ENCODE peak calls at places on chromosomes 12 and 14, in four cellular contexts. F is OCI-LY7, W is sigmoid colon, E is HCT116. R is an unnamed sample.

GRCh38 chr14:64026600-64026999 is 173.8 kb downstream of the SYNE2 start:
- DNase-seq in F (no peak), W (no peak), E (no peak), R (no peak)

GRCh38 chr12:88753074-88753473 is 172.8 kb upstream of the KITLG start:
- DNase-seq in F (no peak), W (no peak), E (no peak), R (peak)

GRCh38 chr12:12336049-12336411 is 14.0 kb downstream of the MANSC1 start:
- DNase-seq in F (no peak), W (no peak), E (no peak), R (no peak)

GRCh38 chr14:22319526-22320352 is 269.3 kb downstream of the DAD1 start:
- DNase-seq in F (peak), W (peak), E (peak), R (peak)

GRCh38 chr12:2336409-2336829 is 283.6 kb downstream of the CACNA1C start:
- DNase-seq in F (no peak), W (no peak), E (peak), R (peak)

GRCh38 chr14:99430491-99430890 is 50.2 kb downstream of the SETD3 start:
- DNase-seq in F (peak), W (no peak), E (no peak), R (peak)

GRCh38 chr14:21268612-21269251 is 510 bp downstream of the HNRNPC start:
- DNase-seq in F (peak), W (no peak), E (peak), R (no peak)

GRCh38 chr12:49585477-49586445 is 17.8 kb upstream of the MCRS1 start:
- DNase-seq in F (no peak), W (no peak), E (no peak), R (no peak)

GRCh38 chr12:11824736-11825135 is 175.3 kb downstream of the ETV6 start:
- DNase-seq in F (no peak), W (no peak), E (no peak), R (no peak)

GRCh38 chr14:106850913-106851825 is 1324.8 kb downstream of the TMEM121 start:
- DNase-seq in F (peak), W (no peak), E (no peak), R (no peak)

GRCh38 chr12:79687711-79688270 is 3.0 kb downstream of the PAWR start:
- DNase-seq in F (no peak), W (no peak), E (no peak), R (no peak)

GRCh38 chr12:40375076-40375475 is 150.3 kb downstream of the LRRK2 start:
- DNase-seq in F (peak), W (no peak), E (peak), R (no peak)

GRCh38 chr12:98780261-98780660 is 135.2 kb downstream of the APAF1 start:
- DNase-seq in F (no peak), W (no peak), E (no peak), R (no peak)

GRCh38 chr12:75976913-75977312 is 54.7 kb downstream of the PHLDA1 start:
- DNase-seq in F (no peak), W (no peak), E (no peak), R (no peak)

GRCh38 chr14:89620436-89620835 is 203.4 kb upstream of the FOXN3 start:
- DNase-seq in F (no peak), W (no peak), E (no peak), R (no peak)

GRCh38 chr12:31324845-31325523 is 966 bp downstream of the SINHCAF start:
- DNase-seq in F (peak), W (peak), E (no peak), R (peak)

GRCh38 chr12:116179384-116179783 is 98.1 kb downstream of the MED13L start:
- DNase-seq in F (no peak), W (no peak), E (no peak), R (no peak)

GRCh38 chr14:36976571-36977023 is 195.8 kb downstream of the SLC25A21 start:
- DNase-seq in F (no peak), W (no peak), E (no peak), R (no peak)

GRCh38 chr12:75489613-75490210 is 9.2 kb downstream of the GLIPR1 start:
- DNase-seq in F (no peak), W (no peak), E (peak), R (peak)

GRCh38 chr14:74286736-74287135 is 16.0 kb downstream of the ABCD4 start:
- DNase-seq in F (no peak), W (no peak), E (no peak), R (no peak)

GRCh38 chr12:55738113-55739024 is 4.6 kb upstream of the GDF11 start:
- DNase-seq in F (peak), W (peak), E (peak), R (peak)

GRCh38 chr12:131834798-131835615 is 6.8 kb downstream of the MMP17 start:
- DNase-seq in F (no peak), W (no peak), E (no peak), R (no peak)

GRCh38 chr14:89826581-89826980 is 127.9 kb downstream of the EFCAB11 start:
- DNase-seq in F (no peak), W (no peak), E (no peak), R (no peak)

GRCh38 chr12:71011261-71011660 is 90.7 kb upstream of the PTPRR start:
- DNase-seq in F (no peak), W (no peak), E (no peak), R (no peak)

GRCh38 chr12:123916729-123917128 is 55.9 kb downstream of the CCDC92 start:
- DNase-seq in F (no peak), W (no peak), E (no peak), R (peak)

GRCh38 chr14:30791522-30792351 is 82.6 kb upstream of the COCH start:
- DNase-seq in F (no peak), W (no peak), E (no peak), R (no peak)

GRCh38 chr12:19892186-19892585 is 452.9 kb downstream of the AEBP2 start:
- DNase-seq in F (no peak), W (no peak), E (no peak), R (no peak)

GRCh38 chr14:101810897-101811620 is 49.5 kb downstream of the PPP2R5C start:
- DNase-seq in F (no peak), W (no peak), E (no peak), R (peak)
- H3K27ac ChIP-seq in F (peak), W (peak), E (no peak), R (peak)

GRCh38 chr14:76497550-76498484 is 121.9 kb downstream of the ESRRB start:
- DNase-seq in F (peak), W (peak), E (no peak), R (no peak)
- TF ChIP-seq CTCF in F (peak), W (no peak), E (peak), R (no peak)

GRCh38 chr14:103113774-103114173 is 9.5 kb upstream of the TNFAIP2 start:
- DNase-seq in F (no peak), W (no peak), E (no peak), R (no peak)
- H3K27ac ChIP-seq in F (no peak), W (no peak), E (no peak), R (no peak)

DNA sequence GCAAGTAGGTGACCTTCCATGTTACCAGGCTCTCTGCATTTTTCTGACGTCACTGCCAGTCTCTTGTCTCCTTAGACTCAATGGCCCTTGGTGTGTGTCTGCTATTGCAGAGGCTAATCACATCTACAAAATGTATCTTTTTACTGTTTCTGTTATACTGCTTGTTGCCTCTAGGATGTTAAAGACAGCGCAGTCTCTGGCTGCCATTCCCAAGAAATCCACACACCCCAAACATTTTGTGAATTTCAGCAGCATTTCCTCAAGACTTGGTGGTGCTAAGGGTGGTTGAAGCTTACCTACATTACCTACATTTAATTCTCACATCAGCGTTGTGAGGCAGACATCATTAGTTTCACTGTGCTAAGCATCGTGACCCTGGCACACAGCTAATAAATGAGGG is 87.2 kb downstream of the C12orf75 start:
- DNase-seq in F (no peak), W (no peak), E (no peak), R (no peak)
- TF ChIP-seq CTCF in F (no peak), W (no peak), E (no peak), R (no peak)

GRCh38 chr14:68325267-68325807 is 467.5 kb downstream of the ZFP36L1 start:
- DNase-seq in F (no peak), W (no peak), E (no peak), R (no peak)
- H3K27ac ChIP-seq in F (no peak), W (no peak), E (no peak), R (no peak)

GRCh38 chr12:51891843-51892242 is 3.9 kb downstream of the ANKRD33 start:
- DNase-seq in F (peak), W (no peak), E (no peak), R (peak)
- TF ChIP-seq CTCF in F (peak), W (no peak), E (peak), R (peak)

GRCh38 chr14:72560856-72561493 is 332.9 kb downstream of the DPF3 start:
- DNase-seq in F (no peak), W (no peak), E (no peak), R (no peak)

GRCh38 chr14:72559669-72560068 is 334.2 kb downstream of the DPF3 start:
- DNase-seq in F (no peak), W (no peak), E (no peak), R (peak)

GRCh38 chr14:72560331-72560730 is 333.6 kb downstream of the DPF3 start:
- DNase-seq in F (no peak), W (no peak), E (no peak), R (peak)

GRCh38 chr14:72559227-72559626 is 334.7 kb downstream of the DPF3 start:
- DNase-seq in F (no peak), W (no peak), E (no peak), R (peak)

GRCh38 chr14:72558721-72559120 is 335.2 kb downstream of the DPF3 start:
- DNase-seq in F (no peak), W (no peak), E (no peak), R (peak)
- H3K27ac ChIP-seq in F (no peak), W (no peak), E (no peak), R (peak)

GRCh38 chr14:19920021-19920657 is at the start of gene OR4K5:
- DNase-seq in F (no peak), W (no peak), E (no peak), R (no peak)
- TF ChIP-seq CTCF in F (no peak), W (no peak), E (no peak), R (no peak)

DNA sequence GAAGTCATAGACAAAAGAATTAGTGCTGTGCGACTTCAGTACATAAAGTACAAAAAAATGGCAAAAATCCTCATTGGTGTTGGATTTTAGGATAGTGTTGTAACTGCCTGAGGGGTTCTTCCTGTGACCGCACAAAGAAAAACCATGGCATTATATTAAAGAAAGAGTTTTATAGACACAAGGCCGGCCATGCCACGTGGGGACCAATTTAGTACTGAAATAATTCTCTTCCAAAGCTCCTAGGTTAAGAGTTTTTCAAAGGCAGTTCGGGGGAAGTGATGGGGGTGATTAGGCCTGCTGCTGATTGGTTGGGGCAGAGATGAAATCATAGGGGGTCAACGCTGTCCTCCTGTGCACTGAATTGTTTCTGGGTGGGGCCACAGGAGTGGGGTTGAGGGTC is 150.9 kb upstream of the EEA1 start:
- DNase-seq in F (no peak), W (no peak), E (no peak), R (no peak)
- H3K27ac ChIP-seq in F (no peak), W (no peak), E (no peak), R (no peak)

GRCh38 chr14:61733972-61734371 is 28.2 kb upstream of the SNAPC1 start:
- DNase-seq in F (no peak), W (no peak), E (no peak), R (no peak)
- TF ChIP-seq CTCF in F (no peak), W (no peak), E (no peak), R (no peak)

R was measured in RWPE1.